ENCODE peak calls at places on chromosomes 3 and 15, in nine cellular contexts. D is fibroblast of pulmonary artery, F is AG04450, I is epithelial cell of esophagus, R is cardiac muscle cell, Q is endothelial cell, Y is left ventricle myocardium inferior, Z is GM06990, B is MCF 10A. A is an unnamed sample.

GRCh38 chr15:36666228-36666627 is 86.8 kb downstream of the CDIN1 start:
- DNase-seq in B (no peak), Q (no peak), Y (no peak), R (no peak), I (no peak), D (no peak), F (no peak), Z (no peak), A (no peak)

GRCh38 chr15:100711479-100712130 is 109.2 kb downstream of the ASB7 start:
- DNase-seq in Z (no peak), I (no peak), Q (no peak), F (no peak), B (no peak), D (no peak), Y (no peak), R (no peak), A (no peak)

GRCh38 chr15:67501836-67502461 is 19.0 kb upstream of the C15orf61 start:
- DNase-seq in I (peak; percentile 14), R (no peak), Y (no peak), B (no peak), Z (no peak), Q (no peak), D (no peak), F (no peak), A (no peak)

GRCh38 chr3:34683851-34684250 is 885.4 kb downstream of the PDCD6IP start:
- DNase-seq in D (peak; percentile 71), R (peak; percentile 51), Z (no peak), Q (peak; percentile 73), B (peak; percentile 70), F (no peak), Y (peak; percentile 61), I (peak; percentile 54), A (peak; percentile 63)

GRCh38 chr3:157606392-157607197 is 103.4 kb upstream of the VEPH1 start:
- DNase-seq in F (peak; percentile 39), D (peak; percentile 75), Z (no peak), B (peak; percentile 65), Y (peak; percentile 33), Q (peak; percentile 86), R (peak; percentile 84), I (peak; percentile 61), A (peak; percentile 82)

GRCh38 chr15:91912336-91912735 is 58.8 kb downstream of the SLCO3A1 start:
- DNase-seq in D (no peak), Y (no peak), I (no peak), Z (no peak), B (no peak), Q (no peak), F (no peak), R (no peak), A (no peak)

GRCh38 chr3:103308921-103309320 is 874.1 kb downstream of the ZPLD1 start:
- DNase-seq in Y (no peak), B (peak; percentile 3), D (no peak), Z (no peak), Q (no peak), F (no peak), I (no peak), R (no peak), A (no peak)

GRCh38 chr15:74995779-74996765 is 709 bp downstream of the SCAMP5 start:
- DNase-seq in F (no peak), B (no peak), Q (peak; percentile 31), R (peak; percentile 11), D (no peak), Y (no peak), Z (no peak), I (no peak), A (peak; percentile 4)

GRCh38 chr3:140068512-140068911 is 133.5 kb downstream of the CLSTN2 start:
- DNase-seq in F (no peak), Z (no peak), D (no peak), Q (no peak), Y (no peak), R (no peak), B (no peak), I (no peak), A (no peak)

GRCh38 chr3:4866841-4867240 is 112.4 kb upstream of the BHLHE40 start:
- DNase-seq in D (peak; percentile 57), Q (no peak), F (no peak), B (peak; percentile 5), R (peak; percentile 25), Y (no peak), I (peak; percentile 33), Z (no peak), A (no peak)

GRCh38 chr3:168049366-168049974 is 46.3 kb downstream of the GOLIM4 start:
- DNase-seq in Z (no peak), Q (no peak), D (peak; percentile 76), B (no peak), Y (no peak), R (peak; percentile 65), I (peak; percentile 43), F (peak; percentile 37), A (no peak)

GRCh38 chr3:184362668-184363540 is 1.4 kb downstream of the POLR2H start:
- DNase-seq in Q (peak; percentile 92), B (peak; percentile 98), Z (peak; percentile 97), Y (peak; percentile 96), D (peak; percentile 98), I (peak; percentile 98), R (peak; percentile 98), F (peak; percentile 95), A (peak; percentile 91)

GRCh38 chr15:42622328-42622925 is 47.0 kb downstream of the STARD9 start:
- DNase-seq in Z (no peak), D (no peak), F (no peak), Y (no peak), I (peak; percentile 4), Q (no peak), B (no peak), R (no peak), A (no peak)

GRCh38 chr3:57918123-57918837 is 89.9 kb upstream of the FLNB start:
- DNase-seq in I (peak; percentile 87), Q (no peak), F (peak; percentile 34), D (peak; percentile 80), R (peak; percentile 82), Y (no peak), Z (no peak), B (peak; percentile 63), A (no peak)

GRCh38 chr3:196218155-196218712 is 1.9 kb downstream of the SLC51A start:
- DNase-seq in B (no peak), Y (no peak), Z (no peak), F (no peak), D (no peak), R (no peak), I (no peak), Q (no peak), A (no peak)

GRCh38 chr15:68806220-68807105 is 14.2 kb downstream of the ANP32A start:
- DNase-seq in Z (no peak), B (no peak), Q (no peak), I (no peak), F (no peak), Y (no peak), R (no peak), D (peak; percentile 18), A (no peak)

GRCh38 chr3:4904801-4905695 is 74.2 kb upstream of the BHLHE40 start:
- DNase-seq in Z (no peak), Y (no peak), F (no peak), D (peak; percentile 66), R (peak; percentile 57), I (peak; percentile 69), Q (no peak), B (peak; percentile 52), A (no peak)

GRCh38 chr3:13579089-13579488 is 30.2 kb downstream of the FBLN2 start:
- DNase-seq in I (peak; percentile 79), Y (no peak), D (peak; percentile 72), B (peak; percentile 29), Z (no peak), F (peak; percentile 49), Q (no peak), R (peak; percentile 84), A (no peak)

GRCh38 chr3:120198305-120198878 is 86.6 kb downstream of the GPR156 start:
- DNase-seq in I (peak; percentile 76), R (peak; percentile 58), Z (no peak), D (peak; percentile 61), F (no peak), Q (no peak), Y (no peak), B (peak; percentile 55), A (no peak)

GRCh38 chr15:36903922-36904479 is 196.3 kb downstream of the MEIS2 start:
- DNase-seq in Z (no peak), Y (no peak), D (no peak), B (peak; percentile 86), I (peak; percentile 87), Q (no peak), R (no peak), F (no peak), A (no peak)

GRCh38 chr3:38842266-38842965 is 26.4 kb upstream of the SCN10A start:
- DNase-seq in B (no peak), Y (no peak), Z (no peak), I (no peak), Q (no peak), F (no peak), R (no peak), D (no peak), A (no peak)

GRCh38 chr3:38840987-38841386 is 25.0 kb upstream of the SCN10A start:
- DNase-seq in D (no peak), Y (no peak), R (peak; percentile 33), Z (no peak), F (no peak), B (no peak), Q (no peak), I (no peak), A (no peak)

DNA sequence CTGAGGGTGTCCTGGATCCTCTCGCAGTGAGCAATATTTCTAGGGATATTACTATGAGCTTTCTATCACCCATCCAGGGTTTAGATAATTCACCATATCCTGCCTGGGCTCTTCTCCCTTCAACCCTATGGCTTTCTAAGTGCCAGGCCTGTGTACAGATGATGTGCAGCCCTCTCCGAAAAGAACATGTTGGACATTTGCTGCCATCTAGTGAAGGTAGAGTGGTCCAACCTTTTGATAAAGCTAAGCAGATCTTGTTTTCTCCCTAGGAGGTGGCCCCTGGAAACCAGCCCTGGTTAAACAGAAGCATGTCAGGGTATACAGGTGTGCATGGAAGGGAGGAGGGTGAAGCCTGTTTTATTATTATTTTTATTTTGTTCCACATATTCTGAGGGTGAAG is 27.9 kb upstream of the SCN10A start:
- DNase-seq in I (peak; percentile 49), Q (peak; percentile 23), D (peak; percentile 86), F (peak; percentile 29), Z (no peak), R (peak; percentile 82), B (peak; percentile 55), Y (no peak), A (no peak)
- TF ChIP-seq CTCF in I (peak; percentile 28), Q (no peak), D (peak; percentile 68), F (peak; percentile 70), Z (peak; percentile 25), R (peak; percentile 62), B (peak; percentile 53), Y (peak; percentile 67), A (peak; percentile 42)

GRCh38 chr3:178022599-178022998 is 513.6 kb upstream of the KCNMB2 start:
- DNase-seq in D (peak; percentile 15), Q (no peak), R (peak; percentile 44), Z (no peak), Y (no peak), I (no peak), F (no peak), B (peak; percentile 3), A (no peak)
- TF ChIP-seq CTCF in D (no peak), Q (no peak), R (no peak), Z (no peak), Y (no peak), I (no peak), F (peak; percentile 14), B (no peak), A (no peak)

GRCh38 chr15:43871835-43872234 is 45.0 kb downstream of the WDR76 start:
- DNase-seq in Q (no peak), I (no peak), R (no peak), D (no peak), B (no peak), Z (no peak), F (no peak), Y (no peak), A (no peak)
- TF ChIP-seq CTCF in Q (no peak), I (no peak), R (no peak), D (no peak), B (no peak), Z (no peak), F (no peak), Y (no peak), A (no peak)

GRCh38 chr3:86245360-86245759 is 745.6 kb downstream of the VGLL3 start:
- DNase-seq in Y (no peak), Z (no peak), D (no peak), Q (peak; percentile 4), I (peak; percentile 10), F (no peak), R (no peak), B (peak; percentile 3), A (no peak)
- TF ChIP-seq CTCF in Y (peak; percentile 36), Z (no peak), D (no peak), Q (peak; percentile 33), I (peak; percentile 39), F (no peak), R (no peak), B (peak; percentile 38), A (peak; percentile 71)

A was measured in neural crest cell.